ENCODE peak calls at places on chromosome 18, in ten cellular contexts. B is A673, Z is neural progenitor cell, F is SJSA1, O is upper lobe of right lung, R is heart left ventricle, Q is GM23338, J is neuronal stem cell, T is PC-3, H is Peyer's patch. C is an unnamed sample. For H3K4me1, the result is how much of the 10 kb centered on the place peaks cover.

GRCh38 chr18:46152808-46153617 is 48.8 kb downstream of the HAUS1 start:
- DNase-seq in B (no peak), Z (peak), F (peak), O (no peak), R (no peak), Q (peak), J (peak), T (peak), H (no peak), C (no peak)

GRCh38 chr18:74571895-74572680 is 25.6 kb upstream of the ZNF407 start:
- DNase-seq in B (no peak), Z (no peak), F (no peak), O (no peak), R (no peak), Q (no peak), J (no peak), T (no peak), H (no peak), C (no peak)

GRCh38 chr18:35441857-35442595 is 55.7 kb downstream of the INO80C start:
- DNase-seq in B (no peak), Z (no peak), F (no peak), O (no peak), R (no peak), Q (no peak), J (no peak), T (no peak), H (no peak), C (no peak)

GRCh38 chr18:51168031-51168742 is 29.3 kb downstream of the MEX3C start:
- DNase-seq in B (peak), Z (peak), F (no peak), O (no peak), R (no peak), Q (peak), J (peak), T (no peak), H (no peak), C (no peak)

GRCh38 chr18:36130039-36130831 is 536 bp downstream of the ELP2 start:
- DNase-seq in B (no peak), Z (no peak), F (no peak), O (no peak), R (no peak), Q (no peak), J (peak), T (no peak), H (no peak), C (no peak)

GRCh38 chr18:62118324-62118723 is 68.5 kb downstream of the PIGN start:
- DNase-seq in B (no peak), Z (no peak), F (no peak), O (no peak), R (no peak), Q (no peak), J (no peak), T (no peak), H (no peak), C (no peak)

GRCh38 chr18:5463390-5463789 is 80.4 kb downstream of the EPB41L3 start:
- DNase-seq in B (peak), Z (no peak), F (no peak), O (peak), R (peak), Q (no peak), J (no peak), T (no peak), H (no peak), C (peak)

GRCh38 chr18:2686349-2686968 is 30.9 kb downstream of the SMCHD1 start:
- DNase-seq in B (peak), Z (no peak), F (no peak), O (no peak), R (no peak), Q (no peak), J (no peak), T (no peak), H (no peak), C (no peak)

GRCh38 chr18:45838302-45839070 is 13.0 kb downstream of the SIGLEC15 start:
- DNase-seq in B (no peak), Z (no peak), F (no peak), O (no peak), R (no peak), Q (no peak), J (no peak), T (no peak), H (peak), C (peak)

GRCh38 chr18:77031662-77032061 is 100.9 kb downstream of the MBP start:
- DNase-seq in B (no peak), Z (no peak), F (no peak), O (no peak), R (no peak), Q (no peak), J (no peak), T (no peak), H (no peak), C (no peak)

GRCh38 chr18:62797329-62797728 is 82.0 kb downstream of the PHLPP1 start:
- DNase-seq in B (no peak), Z (no peak), F (no peak), O (no peak), R (no peak), Q (no peak), J (no peak), T (no peak), H (no peak), C (no peak)

GRCh38 chr18:36493349-36494281 is 196.1 kb downstream of the FHOD3 start:
- DNase-seq in B (no peak), Z (peak), F (no peak), O (no peak), R (no peak), Q (peak), J (no peak), T (no peak), H (no peak), C (peak)

GRCh38 chr18:63342206-63342605 is 22.6 kb upstream of the BCL2 start:
- DNase-seq in B (peak), Z (peak), F (no peak), O (no peak), R (no peak), Q (peak), J (no peak), T (peak), H (no peak), C (no peak)

GRCh38 chr18:33805592-33805991 is 227.6 kb downstream of the ASXL3 start:
- DNase-seq in B (no peak), Z (no peak), F (no peak), O (no peak), R (no peak), Q (no peak), J (no peak), T (no peak), H (no peak), C (no peak)

GRCh38 chr18:40878371-40878770 is 1076.7 kb upstream of the PIK3C3 start:
- DNase-seq in B (no peak), Z (no peak), F (no peak), O (no peak), R (no peak), Q (peak), J (no peak), T (no peak), H (no peak), C (no peak)

GRCh38 chr18:8478166-8478967 is 130.9 kb upstream of the RAB12 start:
- DNase-seq in B (peak), Z (peak), F (peak), O (peak), R (peak), Q (peak), J (peak), T (peak), H (peak), C (peak)

GRCh38 chr18:76354348-76354747 is 140.7 kb downstream of the ZNF516 start:
- DNase-seq in B (peak), Z (no peak), F (no peak), O (no peak), R (no peak), Q (no peak), J (no peak), T (peak), H (no peak), C (no peak)

GRCh38 chr18:61954347-61954746 is 61.5 kb upstream of the RNF152 start:
- DNase-seq in B (no peak), Z (no peak), F (no peak), O (no peak), R (no peak), Q (no peak), J (no peak), T (no peak), H (no peak), C (no peak)

GRCh38 chr18:38250981-38251380 is 685.4 kb upstream of the CELF4 start:
- DNase-seq in B (no peak), Z (peak), F (no peak), O (no peak), R (no peak), Q (no peak), J (no peak), T (no peak), H (no peak), C (no peak)

GRCh38 chr18:10304853-10305252 is 149.6 kb upstream of the APCDD1 start:
- DNase-seq in B (peak), Z (no peak), F (no peak), O (no peak), R (no peak), Q (no peak), J (no peak), T (peak), H (no peak), C (no peak)

GRCh38 chr18:68791801-68792200 is 6.1 kb upstream of the CCDC102B start:
- DNase-seq in B (no peak), Z (no peak), F (no peak), O (no peak), R (no peak), Q (no peak), J (no peak), T (no peak), H (no peak), C (peak)

GRCh38 chr18:63112681-63113080 is 206.9 kb downstream of the BCL2 start:
- DNase-seq in B (no peak), Z (no peak), F (no peak), O (no peak), R (no peak), Q (no peak), J (no peak), T (no peak), H (no peak), C (no peak)

GRCh38 chr18:36377626-36378025 is 80.1 kb downstream of the FHOD3 start:
- DNase-seq in B (no peak), Z (no peak), F (no peak), O (no peak), R (no peak), Q (no peak), J (no peak), T (no peak), H (no peak), C (no peak)

GRCh38 chr18:10113156-10114022 is 199.6 kb downstream of the VAPA start:
- DNase-seq in B (no peak), Z (no peak), F (no peak), O (no peak), R (no peak), Q (no peak), J (no peak), T (no peak), H (no peak), C (no peak)

GRCh38 chr18:46622999-46623398 is 34.0 kb downstream of the LOXHD1 start:
- DNase-seq in B (peak), Z (no peak), F (no peak), O (no peak), R (no peak), Q (no peak), J (no peak), T (peak), H (no peak), C (no peak)

GRCh38 chr18:60668583-60668982 is 296.0 kb upstream of the MC4R start:
- DNase-seq in B (no peak), Z (no peak), F (no peak), O (no peak), R (no peak), Q (peak), J (no peak), T (peak), H (no peak), C (no peak)

GRCh38 chr18:11310476-11311086 is 161.2 kb upstream of the PIEZO2 start:
- DNase-seq in B (peak), Z (peak), F (peak), O (no peak), R (peak), Q (peak), J (peak), T (peak), H (no peak), C (peak)

GRCh38 chr18:28078849-28079248 is 98.1 kb downstream of the CDH2 start:
- DNase-seq in B (no peak), Z (no peak), F (no peak), O (no peak), R (no peak), Q (no peak), J (no peak), T (no peak), H (no peak), C (no peak)

GRCh38 chr18:30211112-30211511 is 831.4 kb downstream of the DSC3 start:
- DNase-seq in B (no peak), Z (no peak), F (no peak), O (no peak), R (no peak), Q (no peak), J (no peak), T (no peak), H (no peak), C (no peak)

GRCh38 chr18:36828157-36828629 is 609 bp downstream of the TPGS2 start:
- DNase-seq in B (peak), Z (peak), F (peak), O (no peak), R (no peak), Q (peak), J (peak), T (peak), H (no peak), C (peak)

GRCh38 chr18:6616981-6617380 is 112.5 kb upstream of the ARHGAP28 start:
- DNase-seq in B (no peak), Z (no peak), F (peak), O (no peak), R (no peak), Q (no peak), J (no peak), T (no peak), H (no peak), C (no peak)

GRCh38 chr18:32026491-32027086 is 8.0 kb downstream of the RNF125 start:
- DNase-seq in B (no peak), Z (no peak), F (no peak), O (no peak), R (no peak), Q (no peak), J (no peak), T (no peak), H (no peak), C (no peak)
- H3K4me3 ChIP-seq in B (no peak), Z (no peak), F (no peak), O (no peak), R (no peak), Q (no peak), J (no peak), T (no peak), H (no peak), C (no peak)

DNA sequence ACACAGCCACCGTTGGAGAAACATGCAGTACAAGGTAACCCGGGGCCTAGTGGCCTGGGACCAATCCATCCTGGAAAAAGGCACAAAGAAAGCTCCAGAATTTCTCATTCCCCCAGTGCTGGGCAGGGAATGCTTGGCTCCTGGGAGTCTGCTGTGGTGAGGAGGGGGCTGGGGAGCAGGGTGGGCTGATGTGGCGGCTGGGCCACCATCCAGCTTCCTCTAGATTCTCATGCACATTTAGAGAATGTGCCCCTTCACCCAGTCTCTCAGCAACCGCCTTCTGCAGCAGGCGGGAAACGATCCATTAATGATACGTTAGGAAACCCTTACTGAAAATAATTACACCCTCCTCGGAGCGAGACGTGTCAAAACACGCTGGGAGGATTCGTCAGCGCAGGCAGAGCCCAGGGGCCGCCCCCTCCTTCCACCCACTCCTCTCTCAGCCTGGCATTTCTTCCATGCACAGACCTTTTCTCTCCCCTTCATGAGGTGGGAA is 55.9 kb upstream of the SMAD7 start:
- DNase-seq in B (peak), Z (no peak), F (no peak), O (no peak), R (no peak), Q (peak), J (no peak), T (no peak), H (no peak), C (no peak)
- H3K27ac ChIP-seq in B (peak), Z (no peak), F (no peak), O (no peak), R (no peak), Q (no peak), J (no peak), T (no peak), H (no peak), C (no peak)

GRCh38 chr18:58668897-58669296 is 2.4 kb upstream of the MALT1 start:
- DNase-seq in B (peak), Z (no peak), F (no peak), O (no peak), R (no peak), Q (no peak), J (no peak), T (peak), H (no peak), C (no peak)
- H3K4me1 ChIP-seq in B (under half), Z (under half), F (half or more), O (under half), R (under half), Q (under half), J (under half), T (half or more), H (under half), C (under half)

DNA sequence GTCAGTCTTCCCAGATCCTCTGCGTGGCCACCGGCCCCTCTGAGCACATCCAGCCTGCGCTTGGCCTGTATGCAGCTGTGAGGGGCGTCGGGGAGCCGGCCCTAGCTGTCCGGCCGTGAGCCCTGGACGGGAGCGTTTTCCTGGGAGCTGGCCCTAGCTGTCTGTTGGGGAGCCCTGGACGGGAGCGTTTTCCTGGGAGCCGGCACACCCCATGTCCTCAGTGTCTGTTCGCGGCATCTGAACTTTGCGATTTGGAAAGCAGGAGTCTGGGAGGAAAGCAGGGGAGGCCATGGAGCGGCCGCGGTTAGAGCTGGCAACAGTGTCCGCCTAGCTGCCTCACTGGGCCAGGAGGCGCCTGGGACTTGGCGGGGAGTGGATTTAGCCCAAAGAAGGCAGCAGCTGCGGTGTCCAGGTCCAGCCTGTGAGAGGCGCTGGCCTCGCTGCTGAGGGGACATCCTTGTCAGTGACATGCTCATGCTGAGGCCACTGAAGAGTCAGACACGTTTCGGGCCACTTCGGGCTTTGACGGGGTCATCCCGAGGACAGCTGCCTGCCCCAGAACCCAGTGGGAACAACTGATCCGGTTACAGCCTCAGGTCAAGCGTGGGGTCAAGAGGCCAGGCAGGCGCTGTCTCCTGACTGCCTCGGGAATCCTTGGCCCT is 75.8 kb downstream of the KCNG2 start:
- DNase-seq in B (no peak), Z (no peak), F (no peak), O (no peak), R (no peak), Q (no peak), J (no peak), T (no peak), H (no peak), C (no peak)
- H3K4me3 ChIP-seq in B (no peak), Z (no peak), F (no peak), O (no peak), R (no peak), Q (no peak), J (no peak), T (no peak), H (no peak), C (no peak)

DNA sequence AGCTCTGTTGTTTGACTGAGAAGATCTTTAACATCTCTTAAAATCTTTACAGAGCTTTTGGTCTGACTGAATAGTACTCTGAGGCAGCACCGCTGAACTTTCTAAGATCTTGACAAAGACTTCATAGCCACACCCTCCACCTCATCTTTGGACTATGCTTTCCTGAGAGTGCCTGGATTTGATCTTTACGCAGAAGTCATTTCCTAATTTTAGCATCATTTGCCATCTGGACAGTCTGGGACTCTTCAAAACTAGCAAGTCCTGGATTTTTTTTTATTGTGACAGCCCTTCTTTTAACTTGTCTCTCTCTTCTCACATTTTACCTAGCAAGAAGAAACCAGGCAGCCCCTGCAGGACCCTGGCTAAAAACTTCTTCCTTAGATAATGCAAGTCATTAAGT is 188.9 kb downstream of the CTIF start:
- DNase-seq in B (no peak), Z (no peak), F (no peak), O (no peak), R (no peak), Q (no peak), J (no peak), T (no peak), H (no peak), C (no peak)
- H3K27ac ChIP-seq in B (no peak), Z (no peak), F (peak), O (no peak), R (peak), Q (no peak), J (no peak), T (no peak), H (peak), C (peak)

GRCh38 chr18:23302852-23303527 is 150.1 kb upstream of the RIOK3 start:
- DNase-seq in B (no peak), Z (no peak), F (peak), O (no peak), R (no peak), Q (no peak), J (no peak), T (no peak), H (peak), C (peak)

GRCh38 chr18:23302514-23302851 is 150.6 kb upstream of the RIOK3 start:
- DNase-seq in B (no peak), Z (no peak), F (no peak), O (no peak), R (no peak), Q (no peak), J (no peak), T (no peak), H (no peak), C (no peak)

GRCh38 chr18:23311346-23312103 is 141.6 kb upstream of the RIOK3 start:
- DNase-seq in B (peak), Z (no peak), F (peak), O (no peak), R (peak), Q (no peak), J (no peak), T (peak), H (no peak), C (no peak)

GRCh38 chr18:23306842-23307241 is 146.2 kb upstream of the RIOK3 start:
- DNase-seq in B (no peak), Z (no peak), F (no peak), O (no peak), R (no peak), Q (no peak), J (no peak), T (no peak), H (no peak), C (no peak)

DNA sequence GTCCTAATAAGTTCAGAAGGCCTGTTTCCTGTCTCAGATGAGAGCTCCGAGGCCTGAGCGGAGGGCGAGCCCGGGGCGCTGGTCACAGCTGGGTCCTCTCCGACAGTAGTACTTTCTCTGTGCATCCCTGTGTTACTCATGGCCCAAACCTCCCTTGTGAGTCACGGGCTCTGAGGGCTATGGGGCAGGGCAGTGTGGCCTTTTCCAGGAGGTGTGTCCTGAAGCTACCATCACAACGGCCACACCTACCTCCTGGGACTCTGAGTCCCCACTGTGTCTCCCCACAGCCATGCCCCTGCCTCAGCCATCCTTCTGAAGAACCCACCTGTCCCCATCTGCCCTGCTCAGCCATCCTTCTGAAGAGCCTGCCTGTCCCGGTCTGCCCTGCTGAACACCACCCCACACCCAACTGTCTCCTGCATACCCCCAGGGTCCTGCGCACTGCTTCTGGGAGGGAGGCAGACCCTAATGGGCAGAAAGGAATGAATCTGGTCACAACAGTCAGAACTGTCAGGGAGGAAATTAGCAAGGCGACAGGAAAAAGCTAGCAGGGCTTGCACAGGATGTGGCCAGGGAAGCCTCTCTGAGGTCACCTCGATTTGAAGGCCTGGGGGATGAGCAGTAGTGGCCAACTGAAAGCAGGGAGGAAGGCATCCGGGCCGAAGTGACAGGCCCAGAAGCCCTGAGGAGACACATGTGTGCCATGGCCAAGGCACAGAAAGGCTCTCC is 145.4 kb upstream of the RIOK3 start:
- DNase-seq in B (no peak), Z (no peak), F (peak), O (no peak), R (no peak), Q (no peak), J (no peak), T (peak), H (no peak), C (no peak)
- H3K4me1 ChIP-seq in B (under half), Z (under half), F (under half), O (under half), R (under half), Q (under half), J (under half), T (under half), H (under half), C (under half)

C was measured in small intestine.